ENCODE peak calls at places on chromosomes 13 and 19, in four cellular contexts. One of them, this sample, is unnamed.

GRCh38 chr13:24159921-24160324 is 597 bp upstream of the SPATA13 start:
- DNase-seq in pancreas: no peak
- DNase-seq in AG04450: no peak
- DNase-seq in hepatocyte: no peak
- DNase-seq in this sample: no peak

GRCh38 chr19:46416077-46416709 is 2.8 kb upstream of the CCDC8 start:
- DNase-seq in pancreas: peak; percentile 89
- DNase-seq in AG04450: peak; percentile 65
- DNase-seq in hepatocyte: peak; percentile 97
- DNase-seq in this sample: peak; percentile 60

GRCh38 chr19:55082023-55082851 is 6.6 kb downstream of the EPS8L1 start:
- DNase-seq in pancreas: no peak
- DNase-seq in AG04450: no peak
- DNase-seq in hepatocyte: peak; percentile 44
- DNase-seq in this sample: peak; percentile 38

GRCh38 chr19:30046522-30046921 is 104.5 kb downstream of the URI1 start:
- DNase-seq in pancreas: no peak
- DNase-seq in AG04450: no peak
- DNase-seq in hepatocyte: no peak
- DNase-seq in this sample: no peak

GRCh38 chr13:87677334-87678234 is 6.4 kb downstream of the SLITRK5 start:
- DNase-seq in pancreas: no peak
- DNase-seq in AG04450: no peak
- DNase-seq in hepatocyte: peak; percentile 31
- DNase-seq in this sample: no peak

GRCh38 chr13:37345869-37346268 is 240.4 kb upstream of the CSNK1A1L start:
- DNase-seq in pancreas: no peak
- DNase-seq in AG04450: no peak
- DNase-seq in hepatocyte: no peak
- DNase-seq in this sample: no peak

GRCh38 chr19:58577581-58578429 is 4.7 kb upstream of the MZF1 start:
- DNase-seq in pancreas: peak; percentile 4
- DNase-seq in AG04450: no peak
- DNase-seq in hepatocyte: no peak
- DNase-seq in this sample: no peak

GRCh38 chr13:78816592-78816991 is 157.6 kb upstream of the OBI1 start:
- DNase-seq in pancreas: no peak
- DNase-seq in AG04450: no peak
- DNase-seq in hepatocyte: peak; percentile 16
- DNase-seq in this sample: no peak

GRCh38 chr13:112968380-112968909 is 569 bp upstream of the MCF2L start:
- DNase-seq in pancreas: peak; percentile 78
- DNase-seq in AG04450: no peak
- DNase-seq in hepatocyte: peak; percentile 75
- DNase-seq in this sample: no peak

GRCh38 chr19:1503089-1503924 is 9.5 kb downstream of the ADAMTSL5 start:
- DNase-seq in pancreas: no peak
- DNase-seq in AG04450: no peak
- DNase-seq in hepatocyte: peak; percentile 81
- DNase-seq in this sample: peak; percentile 38

GRCh38 chr13:113796948-113797676 is 38.1 kb downstream of the TMEM255B start:
- DNase-seq in pancreas: no peak
- DNase-seq in AG04450: no peak
- DNase-seq in hepatocyte: no peak
- DNase-seq in this sample: no peak

GRCh38 chr13:37539176-37539575 is 59.4 kb downstream of the POSTN start:
- DNase-seq in pancreas: no peak
- DNase-seq in AG04450: no peak
- DNase-seq in hepatocyte: no peak
- DNase-seq in this sample: no peak

GRCh38 chr13:97116754-97117153 is 105.4 kb upstream of the MBNL2 start:
- DNase-seq in pancreas: no peak
- DNase-seq in AG04450: no peak
- DNase-seq in hepatocyte: peak; percentile 42
- DNase-seq in this sample: peak; percentile 66

GRCh38 chr13:99658266-99658991 is 157.2 kb downstream of the TM9SF2 start:
- DNase-seq in pancreas: no peak
- DNase-seq in AG04450: no peak
- DNase-seq in hepatocyte: peak; percentile 73
- DNase-seq in this sample: peak; percentile 24

GRCh38 chr19:290539-291521 is at the start of gene PLPP2:
- DNase-seq in pancreas: peak; percentile 83
- DNase-seq in AG04450: no peak
- DNase-seq in hepatocyte: peak; percentile 64
- DNase-seq in this sample: peak; percentile 67

GRCh38 chr13:78160793-78161192 is 242.2 kb upstream of the EDNRB start:
- DNase-seq in pancreas: no peak
- DNase-seq in AG04450: peak; percentile 61
- DNase-seq in hepatocyte: no peak
- DNase-seq in this sample: peak; percentile 29

GRCh38 chr13:40381935-40382764 is 284.3 kb downstream of the FOXO1 start:
- DNase-seq in pancreas: no peak
- DNase-seq in AG04450: no peak
- DNase-seq in hepatocyte: no peak
- DNase-seq in this sample: no peak

GRCh38 chr13:77678691-77679090 is 18.8 kb upstream of the SLAIN1 start:
- DNase-seq in pancreas: no peak
- DNase-seq in AG04450: no peak
- DNase-seq in hepatocyte: no peak
- DNase-seq in this sample: no peak

GRCh38 chr19:33639034-33639681 is 17.4 kb downstream of the CHST8 start:
- DNase-seq in pancreas: no peak
- DNase-seq in AG04450: no peak
- DNase-seq in hepatocyte: no peak
- DNase-seq in this sample: no peak

GRCh38 chr13:109869312-109870237 is 83.2 kb upstream of the IRS2 start:
- DNase-seq in pancreas: peak; percentile 78
- DNase-seq in AG04450: peak; percentile 20
- DNase-seq in hepatocyte: no peak
- DNase-seq in this sample: peak; percentile 30
- TF ChIP-seq CTCF in pancreas: peak; percentile 20
- TF ChIP-seq CTCF in AG04450: peak; percentile 39
- TF ChIP-seq CTCF in hepatocyte: no peak
- TF ChIP-seq CTCF in this sample: no peak

DNA sequence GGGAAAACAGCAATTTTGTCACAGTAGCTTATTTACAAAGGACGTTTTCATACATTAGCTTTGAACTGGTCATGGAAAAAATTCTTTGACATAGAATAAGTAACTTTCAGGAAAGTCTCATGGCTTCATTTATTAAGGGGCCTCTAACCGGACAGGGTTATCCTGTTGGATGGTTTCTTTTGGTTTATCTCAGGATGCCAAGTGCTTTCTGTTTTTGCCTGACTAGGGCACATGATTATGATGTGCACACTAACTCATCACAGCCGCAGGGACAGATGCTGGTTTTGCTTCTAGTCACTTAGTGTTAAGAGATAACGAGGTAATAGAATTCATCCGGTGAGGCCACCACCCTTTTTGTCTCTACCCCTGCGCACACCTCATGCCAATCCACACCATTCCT is 53.0 kb downstream of the TGDS start:
- DNase-seq in pancreas: no peak
- DNase-seq in AG04450: no peak
- DNase-seq in hepatocyte: no peak
- DNase-seq in this sample: no peak
- H3K4me3 ChIP-seq in pancreas: no peak overlapping the region
- H3K4me3 ChIP-seq in AG04450: no peak overlapping the region
- H3K4me3 ChIP-seq in hepatocyte: no peak overlapping the region
- H3K4me3 ChIP-seq in this sample: no peak overlapping the region

DNA sequence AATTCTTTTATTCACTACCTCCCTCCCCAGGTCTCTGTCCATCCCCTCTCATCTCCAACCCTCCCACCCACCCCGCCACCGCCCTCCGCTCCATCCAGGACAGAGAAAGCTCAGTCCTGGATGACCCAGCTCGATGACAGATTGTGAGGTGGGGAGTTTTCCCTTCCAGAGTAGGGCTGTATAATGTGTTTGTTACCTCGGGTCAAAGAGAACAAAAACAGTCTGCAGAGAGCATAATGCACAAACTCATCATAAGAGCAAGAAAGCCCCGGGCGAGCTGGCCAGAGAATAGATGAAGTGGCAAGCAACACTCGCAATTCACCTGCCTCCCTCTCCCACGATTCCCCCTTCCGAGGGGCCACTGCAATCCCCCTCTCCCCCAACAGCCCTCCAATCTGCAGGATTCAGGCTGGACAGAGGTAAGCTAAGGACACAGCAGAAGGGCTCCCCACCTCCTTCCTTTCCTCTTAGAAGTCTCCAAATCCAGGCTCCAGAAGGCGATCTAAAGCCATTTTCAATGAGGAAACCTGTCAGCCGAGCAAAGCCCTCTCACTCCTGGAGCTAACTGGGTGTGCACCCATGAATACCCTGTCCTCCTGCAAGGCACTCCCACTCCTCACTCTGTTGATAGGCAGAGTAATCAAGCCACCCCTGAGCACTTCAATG is 2.6 kb downstream of the CACNA1A start:
- DNase-seq in pancreas: no peak
- DNase-seq in AG04450: no peak
- DNase-seq in hepatocyte: no peak
- DNase-seq in this sample: no peak
- TF ChIP-seq CTCF in pancreas: no peak
- TF ChIP-seq CTCF in AG04450: no peak
- TF ChIP-seq CTCF in hepatocyte: no peak
- TF ChIP-seq CTCF in this sample: no peak

DNA sequence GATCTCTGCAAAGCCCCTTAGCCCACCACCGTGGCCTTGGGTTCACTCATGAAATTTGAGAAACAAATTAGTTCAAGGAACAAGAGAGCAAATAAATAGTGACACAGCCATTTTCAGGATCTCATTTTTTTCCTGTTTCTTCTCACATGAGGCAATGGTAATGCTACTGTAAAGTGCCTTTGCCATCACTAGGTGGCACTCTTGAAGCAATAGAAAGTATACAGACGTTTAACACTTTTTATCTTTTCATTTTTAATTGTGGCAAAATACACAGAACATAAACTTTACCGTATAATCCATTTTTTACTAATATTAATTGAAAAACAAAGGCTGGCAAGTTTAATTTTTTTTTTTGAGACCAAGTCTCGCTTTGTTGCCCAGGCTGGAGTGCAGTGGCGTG is 76.9 kb upstream of the ZNF835 start:
- DNase-seq in pancreas: no peak
- DNase-seq in AG04450: no peak
- DNase-seq in hepatocyte: no peak
- DNase-seq in this sample: no peak
- H3K4me3 ChIP-seq in pancreas: no peak overlapping the region
- H3K4me3 ChIP-seq in AG04450: no peak overlapping the region
- H3K4me3 ChIP-seq in hepatocyte: no peak overlapping the region
- H3K4me3 ChIP-seq in this sample: no peak overlapping the region

DNA sequence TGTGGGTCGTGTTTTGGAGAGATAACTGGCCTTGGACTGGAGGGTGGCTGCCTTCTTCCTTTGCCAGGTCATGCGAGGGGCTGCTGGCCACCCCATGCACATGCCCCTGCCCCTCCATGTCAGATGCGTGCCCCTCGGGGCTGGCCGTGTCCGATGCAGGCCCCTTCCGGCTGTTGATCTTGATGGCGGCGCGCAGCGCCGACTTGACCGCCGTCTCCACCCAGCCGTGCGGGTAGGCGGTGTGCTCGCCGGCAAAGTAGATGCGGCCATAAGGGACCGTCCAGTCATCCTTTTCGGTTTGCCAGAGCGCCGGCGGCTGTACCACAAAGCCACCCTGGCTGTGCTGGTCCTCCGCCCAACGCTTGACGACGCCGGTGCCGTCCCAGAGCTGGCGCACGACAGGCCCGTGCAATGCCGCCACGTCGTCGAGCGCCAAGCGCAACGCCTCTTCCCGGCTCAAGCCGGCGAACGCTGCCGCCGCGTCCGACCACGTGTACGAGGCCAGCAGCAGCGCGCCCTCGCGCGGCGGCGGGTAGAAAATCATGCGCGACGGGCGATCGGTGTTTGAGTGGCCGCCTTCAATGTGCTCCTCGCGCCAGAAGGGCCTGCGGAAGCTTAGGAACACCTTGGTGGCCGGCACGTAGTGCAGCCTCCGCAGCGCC is 6.9 kb downstream of the IL4I1 start:
- DNase-seq in pancreas: peak; percentile 60
- DNase-seq in AG04450: no peak
- DNase-seq in hepatocyte: peak; percentile 78
- DNase-seq in this sample: peak; percentile 78
- TF ChIP-seq CTCF in pancreas: peak; percentile 53
- TF ChIP-seq CTCF in AG04450: peak; percentile 59
- TF ChIP-seq CTCF in hepatocyte: peak; percentile 61
- TF ChIP-seq CTCF in this sample: peak; percentile 58

GRCh38 chr19:35295792-35296462 is 4.0 kb downstream of the MAG start:
- DNase-seq in pancreas: no peak
- DNase-seq in AG04450: no peak
- DNase-seq in hepatocyte: no peak
- DNase-seq in this sample: no peak

GRCh38 chr19:35296644-35297514 is 4.9 kb downstream of the MAG start:
- DNase-seq in pancreas: no peak
- DNase-seq in AG04450: no peak
- DNase-seq in hepatocyte: no peak
- DNase-seq in this sample: no peak

GRCh38 chr19:35298561-35298972 is 6.6 kb downstream of the MAG start:
- DNase-seq in pancreas: no peak
- DNase-seq in AG04450: no peak
- DNase-seq in hepatocyte: no peak
- DNase-seq in this sample: no peak

GRCh38 chr19:35297922-35298321 is 6.0 kb downstream of the MAG start:
- DNase-seq in pancreas: no peak
- DNase-seq in AG04450: no peak
- DNase-seq in hepatocyte: no peak
- DNase-seq in this sample: no peak

DNA sequence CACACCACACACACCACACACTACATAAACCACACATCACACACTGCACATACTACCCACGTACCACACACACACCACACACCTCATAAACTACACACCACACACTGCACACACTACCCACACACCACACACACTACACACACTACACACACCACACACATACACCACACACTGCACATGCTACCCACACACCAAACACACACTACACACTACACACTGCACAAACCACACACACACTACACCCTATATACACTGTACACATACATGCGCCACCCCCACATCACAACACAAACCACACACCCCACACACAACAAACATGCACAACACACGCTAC is 5.5 kb downstream of the MAG start:
- DNase-seq in pancreas: no peak
- DNase-seq in AG04450: no peak
- DNase-seq in hepatocyte: no peak
- DNase-seq in this sample: no peak
- H3K4me3 ChIP-seq in pancreas: no peak overlapping the region
- H3K4me3 ChIP-seq in AG04450: no peak overlapping the region
- H3K4me3 ChIP-seq in hepatocyte: no peak overlapping the region
- H3K4me3 ChIP-seq in this sample: no peak overlapping the region

This sample was measured in epithelial cell of esophagus.